ENCODE peak calls at places on chromosomes 4 and X, in five cellular contexts. V, I, N, J and Q are unnamed samples.

GRCh38 chrX:131783555-131784338 is 239.4 kb upstream of the STK26 start:
- DNase-seq in V (peak), I (peak), N (peak), J (peak), Q (peak)

GRCh38 chr4:68271851-68272756 is 26.6 kb upstream of the TMPRSS11B start:
- DNase-seq in V (peak), I (peak), N (peak), J (no peak), Q (peak)

GRCh38 chr4:2226261-2226660 is 15.7 kb downstream of the HAUS3 start:
- DNase-seq in V (no peak), I (no peak), N (no peak), J (no peak), Q (no peak)

GRCh38 chr4:162952232-162952631 is 214.5 kb downstream of the NAF1 start:
- DNase-seq in V (peak), I (no peak), N (peak), J (no peak), Q (no peak)

GRCh38 chrX:13932416-13932815 is 97.3 kb downstream of the GEMIN8 start:
- DNase-seq in V (no peak), I (no peak), N (no peak), J (no peak), Q (no peak)

GRCh38 chr4:76772498-76773106 is 125.3 kb downstream of the SOWAHB start:
- DNase-seq in V (no peak), I (no peak), N (peak), J (no peak), Q (peak)

GRCh38 chrX:78658851-78659744 is at the start of gene RTL3:
- DNase-seq in V (peak), I (peak), N (peak), J (no peak), Q (peak)

GRCh38 chr4:24121395-24122175 is 231.7 kb upstream of the PPARGC1A start:
- DNase-seq in V (no peak), I (peak), N (peak), J (no peak), Q (no peak)

GRCh38 chrX:49282647-49283011 is 13.0 kb downstream of the PPP1R3F start:
- DNase-seq in V (peak), I (no peak), N (peak), J (no peak), Q (peak)

GRCh38 chr4:1400861-1401408 is 5.3 kb downstream of the NKX1-1 start:
- DNase-seq in V (peak), I (no peak), N (no peak), J (no peak), Q (no peak)

GRCh38 chr4:106816501-106816900 is 219.6 kb downstream of the DKK2 start:
- DNase-seq in V (peak), I (peak), N (peak), J (no peak), Q (peak)

GRCh38 chr4:5955201-5955821 is 62.4 kb upstream of the CRMP1 start:
- DNase-seq in V (no peak), I (no peak), N (no peak), J (no peak), Q (no peak)

GRCh38 chr4:72119946-72120345 is 88.1 kb downstream of the NPFFR2 start:
- DNase-seq in V (no peak), I (no peak), N (no peak), J (no peak), Q (no peak)

GRCh38 chr4:17057035-17057434 is 158.6 kb upstream of the LDB2 start:
- DNase-seq in V (no peak), I (no peak), N (no peak), J (no peak), Q (no peak)

GRCh38 chrX:150504399-150505186 is 63.8 kb upstream of the MTM1 start:
- DNase-seq in V (peak), I (no peak), N (peak), J (no peak), Q (peak)

GRCh38 chr4:133130171-133130570 is 18.9 kb upstream of the PCDH10 start:
- DNase-seq in V (no peak), I (no peak), N (no peak), J (no peak), Q (no peak)

GRCh38 chr4:81684357-81684756 is 212.7 kb upstream of the RASGEF1B start:
- DNase-seq in V (no peak), I (no peak), N (no peak), J (no peak), Q (no peak)

GRCh38 chrX:1165535-1166196 is 46.8 kb downstream of the CRLF2 start:
- DNase-seq in V (peak), I (no peak), N (no peak), J (no peak), Q (peak)

GRCh38 chrX:108736509-108737479 is at the start of gene IRS4:
- DNase-seq in V (no peak), I (no peak), N (peak), J (no peak), Q (no peak)

GRCh38 chr4:75817901-75818300 is 84.4 kb downstream of the PPEF2 start:
- DNase-seq in V (no peak), I (no peak), N (no peak), J (no peak), Q (no peak)

GRCh38 chr4:43457866-43458265 is 565.4 kb downstream of the GRXCR1 start:
- DNase-seq in V (no peak), I (no peak), N (no peak), J (no peak), Q (no peak)

GRCh38 chr4:70838972-70839536 is 636 bp downstream of the GRSF1 start:
- DNase-seq in V (peak), I (no peak), N (peak), J (peak), Q (peak)

GRCh38 chr4:184477201-184477999 is 3.0 kb upstream of the IRF2 start:
- DNase-seq in V (no peak), I (no peak), N (no peak), J (no peak), Q (no peak)

GRCh38 chr4:41217373-41217772 is 3.0 kb upstream of the APBB2 start:
- DNase-seq in V (no peak), I (no peak), N (no peak), J (no peak), Q (no peak)
- H3K4me3 ChIP-seq in V (peak), I (no peak), N (no peak), J (no peak), Q (no peak)

DNA sequence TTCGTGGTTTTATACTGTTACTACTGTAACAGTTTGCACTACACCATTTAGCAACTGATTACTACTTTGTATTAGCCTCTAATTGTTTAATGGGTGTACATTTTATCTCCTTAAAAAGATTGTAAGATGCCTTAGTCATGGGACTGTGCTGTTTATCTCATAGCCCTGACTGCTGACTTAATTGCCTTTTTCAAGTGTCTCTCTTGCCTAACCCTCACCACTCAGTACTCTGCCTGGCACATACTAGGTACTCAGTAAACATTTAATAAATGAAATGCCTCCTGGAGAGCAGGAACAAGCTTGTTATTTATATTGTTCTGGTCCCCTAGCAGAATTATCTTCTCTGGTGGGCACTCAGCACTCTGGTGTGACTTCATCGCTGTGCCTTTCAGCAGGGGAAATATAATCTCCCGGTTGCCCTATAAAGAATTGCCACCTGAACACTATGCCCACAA is 1.7 kb upstream of the STIM2 start:
- DNase-seq in V (no peak), I (no peak), N (peak), J (no peak), Q (no peak)
- H3K4me3 ChIP-seq in V (peak), I (no peak), N (no peak), J (no peak), Q (peak)

GRCh38 chrX:47838361-47838760 is 1.7 kb downstream of the ZNF81 start:
- DNase-seq in V (no peak), I (no peak), N (no peak), J (no peak), Q (no peak)

GRCh38 chrX:47840106-47840505 is 3.4 kb downstream of the ZNF81 start:
- DNase-seq in V (no peak), I (no peak), N (no peak), J (no peak), Q (no peak)

GRCh38 chrX:47831788-47832187 is 4.9 kb upstream of the ZNF81 start:
- DNase-seq in V (peak), I (no peak), N (peak), J (peak), Q (peak)

DNA sequence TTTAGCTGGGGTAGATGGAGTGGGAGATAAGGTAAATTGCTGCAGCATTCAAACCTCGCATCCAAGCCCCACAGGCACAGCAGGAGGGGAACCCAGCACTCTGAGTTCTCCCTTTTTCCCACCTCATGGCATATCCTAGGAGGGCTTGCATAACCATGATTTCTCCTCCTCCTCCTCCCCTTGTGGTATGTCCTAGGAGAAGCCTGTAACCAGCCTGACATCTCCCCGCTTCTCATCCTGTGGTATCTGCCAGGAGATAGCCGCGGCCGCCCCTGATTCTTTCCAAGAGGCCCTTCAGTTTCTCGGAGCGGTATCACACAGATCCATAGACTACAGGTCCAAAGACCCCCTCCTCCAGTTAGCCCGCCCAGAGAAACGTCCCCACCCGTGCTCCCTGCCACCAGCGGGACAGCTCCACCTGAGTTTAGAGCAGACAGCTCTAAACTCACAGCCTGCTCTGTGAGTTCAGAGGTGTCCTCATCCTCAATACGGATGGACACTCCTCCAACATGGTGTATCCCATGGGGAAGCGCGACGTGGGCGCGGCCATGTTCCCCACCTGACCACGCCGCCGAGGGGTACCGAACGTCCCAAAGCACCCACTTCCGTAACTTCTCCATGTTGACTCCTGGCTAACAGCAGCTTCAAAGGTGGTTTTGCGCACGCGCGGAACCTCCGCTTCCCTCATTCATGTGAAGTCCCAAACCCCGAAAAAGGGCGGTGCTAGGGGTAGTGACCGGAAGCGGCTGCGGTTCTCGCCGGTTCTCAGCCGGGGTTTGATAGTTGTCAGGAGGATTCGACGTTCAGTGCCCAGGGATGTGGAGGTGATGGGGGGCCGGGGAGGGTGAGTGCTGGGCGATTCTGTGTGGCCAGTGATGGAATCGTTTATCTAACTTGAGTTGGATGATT is at the start of gene ZNF81:
- DNase-seq in V (peak), I (peak), N (peak), J (peak), Q (peak)
- H3K4me3 ChIP-seq in V (peak), I (peak), N (peak), J (peak), Q (peak)

GRCh38 chr4:3810796-3811485 is 44.8 kb downstream of the ADRA2C start:
- DNase-seq in V (no peak), I (no peak), N (no peak), J (no peak), Q (no peak)
- H3K4me3 ChIP-seq in V (no peak), I (no peak), N (no peak), J (no peak), Q (no peak)

GRCh38 chr4:185819144-185819543 is 7.2 kb upstream of the SORBS2 start:
- DNase-seq in V (no peak), I (no peak), N (no peak), J (no peak), Q (no peak)

GRCh38 chr4:185817403-185817818 is 5.4 kb upstream of the SORBS2 start:
- DNase-seq in V (no peak), I (no peak), N (no peak), J (peak), Q (no peak)

GRCh38 chr4:185821029-185821419 is 9.0 kb upstream of the SORBS2 start:
- DNase-seq in V (no peak), I (no peak), N (no peak), J (no peak), Q (no peak)

GRCh38 chr4:185822791-185823190 is 10.8 kb upstream of the SORBS2 start:
- DNase-seq in V (no peak), I (no peak), N (no peak), J (no peak), Q (no peak)

GRCh38 chr4:185820119-185821028 is 8.4 kb upstream of the SORBS2 start:
- DNase-seq in V (no peak), I (no peak), N (no peak), J (no peak), Q (no peak)
- H3K4me3 ChIP-seq in V (no peak), I (no peak), N (no peak), J (no peak), Q (no peak)